ENCODE peak calls at places on chromosomes 11 and 22, in seven cellular contexts. O is Panc1, J is upper lobe of left lung, P is HepG2, V is HCT116, G is K562, F is GM23338. X is an unnamed sample.
A peak's percentile ranks its signal among the peaks of the same experiment; 100 is the strongest.

GRCh38 chr11:6237271-6237670 is 1.6 kb upstream of the CNGA4 start:
- ATAC-seq in O (no peak), V (no peak), F (no peak), J (no peak), P (no peak), G (no peak), X (no peak)

GRCh38 chr11:35215945-35216344 is 77.0 kb downstream of the CD44 start:
- ATAC-seq in J (no peak), O (no peak), V (no peak), P (no peak), G (no peak), F (no peak), X (no peak)

GRCh38 chr22:33073989-33074391 is 15.8 kb upstream of the SYN3 start:
- ATAC-seq in O (no peak), J (no peak), P (no peak), V (no peak), G (no peak), F (no peak), X (no peak)

GRCh38 chr11:128747728-128748148 is 53.9 kb downstream of the FLI1 start:
- ATAC-seq in G (no peak), O (no peak), P (peak; percentile 64), J (no peak), F (no peak), V (no peak), X (no peak)

GRCh38 chr11:86162257-86162656 is 82.3 kb upstream of the EED start:
- ATAC-seq in O (no peak), F (no peak), G (peak; percentile 33), J (peak; percentile 91), V (no peak), P (peak; percentile 47), X (peak; percentile 76)

GRCh38 chr22:39994046-39994565 is 648 bp upstream of the FAM83F start:
- ATAC-seq in P (no peak), G (peak; percentile 71), J (no peak), F (no peak), O (no peak), V (no peak), X (no peak)

GRCh38 chr11:127157225-127157624 is 156.7 kb upstream of the KIRREL3 start:
- ATAC-seq in F (peak; percentile 31), G (no peak), V (no peak), P (no peak), O (no peak), J (no peak), X (no peak)

GRCh38 chr11:56916609-56917008 is 72.1 kb upstream of the OR5AK2 start:
- ATAC-seq in F (no peak), V (no peak), J (no peak), G (no peak), P (no peak), O (no peak), X (no peak)

GRCh38 chr11:45683285-45684058 is 18.1 kb upstream of the CHST1 start:
- ATAC-seq in V (no peak), P (no peak), G (no peak), J (no peak), F (no peak), O (no peak), X (no peak)

GRCh38 chr11:64759131-64759721 is 548 bp downstream of the PYGM start:
- ATAC-seq in J (no peak), P (peak; percentile 64), V (no peak), O (no peak), G (no peak), F (peak; percentile 2), X (no peak)

GRCh38 chr22:30573594-30574094 is 821 bp downstream of the GAL3ST1 start:
- ATAC-seq in O (peak; percentile 45), P (peak; percentile 57), F (peak; percentile 11), V (peak; percentile 39), G (no peak), J (no peak), X (no peak)

GRCh38 chr11:103529217-103529684 is 420.0 kb downstream of the DYNC2H1 start:
- ATAC-seq in J (no peak), O (no peak), V (peak; percentile 47), G (no peak), P (no peak), F (no peak), X (no peak)

GRCh38 chr22:42365337-42365865 is 66.8 kb downstream of the NFAM1 start:
- ATAC-seq in V (no peak), G (no peak), O (no peak), F (peak; percentile 19), J (no peak), P (no peak), X (no peak)

GRCh38 chr11:15189189-15189588 is 74.5 kb downstream of the INSC start:
- ATAC-seq in P (no peak), O (no peak), G (no peak), F (no peak), V (no peak), J (no peak), X (no peak)

GRCh38 chr11:107849791-107850190 is 8.8 kb downstream of the SLC35F2 start:
- ATAC-seq in O (peak; percentile 68), F (no peak), P (no peak), G (peak; percentile 55), V (peak; percentile 71), J (no peak), X (no peak)

GRCh38 chr11:30346068-30346688 is 23.3 kb downstream of the ARL14EP start:
- ATAC-seq in P (peak; percentile 69), J (peak; percentile 53), F (peak; percentile 48), G (peak; percentile 84), O (no peak), V (peak; percentile 62), X (no peak)

GRCh38 chr11:46382644-46383403 is 1.4 kb downstream of the MDK start:
- ATAC-seq in O (peak; percentile 13), V (peak; percentile 33), J (no peak), G (no peak), F (peak; percentile 3), P (no peak), X (no peak)

GRCh38 chr11:110972640-110973039 is 260.4 kb upstream of the ARHGAP20 start:
- ATAC-seq in J (peak; percentile 77), O (no peak), P (no peak), G (no peak), F (no peak), V (no peak), X (peak; percentile 39)

GRCh38 chr11:20211691-20212090 is 51.4 kb upstream of the DBX1 start:
- ATAC-seq in O (no peak), F (no peak), G (no peak), J (no peak), V (no peak), P (no peak), X (no peak)

GRCh38 chr11:72173291-72173690 is 18.6 kb upstream of the FOLR1 start:
- ATAC-seq in J (peak; percentile 6), F (no peak), P (no peak), O (no peak), G (no peak), V (no peak), X (no peak)

DNA sequence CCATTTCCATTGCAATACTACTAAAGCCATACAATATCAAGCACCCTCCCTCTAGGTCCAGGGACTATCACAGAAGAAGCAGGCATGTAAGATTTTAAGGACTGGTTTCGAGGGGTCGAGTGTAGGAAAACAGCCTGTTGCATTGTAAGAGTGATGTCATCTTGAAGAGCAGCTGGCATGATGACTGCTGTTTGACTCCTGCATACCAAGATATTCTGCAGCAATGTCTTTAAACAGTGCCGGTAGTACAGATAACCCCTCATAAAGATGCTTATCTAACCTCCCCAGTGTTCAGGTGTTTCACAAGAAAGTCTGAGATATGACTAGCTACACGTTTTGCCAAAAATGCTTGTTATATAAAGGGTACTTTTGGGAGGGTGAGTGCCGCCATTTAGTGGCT is 11.9 kb downstream of the FAM111A start:
- ATAC-seq in P (no peak), J (no peak), O (no peak), G (peak; percentile 37), F (no peak), V (no peak), X (no peak)
- TF ChIP-seq POLR2AphosphoS5 in P (no peak), J (no peak), O (no peak), G (no peak), F (no peak), V (no peak), X (no peak)

GRCh38 chr11:73402834-73403185 is 26.6 kb downstream of the RELT start:
- ATAC-seq in V (peak; percentile 50), J (no peak), P (no peak), G (peak; percentile 56), O (no peak), F (peak; percentile 20), X (no peak)

GRCh38 chr11:73401924-73402833 is 26.0 kb downstream of the RELT start:
- ATAC-seq in G (no peak), V (no peak), O (no peak), J (no peak), F (peak; percentile 22), P (no peak), X (no peak)

GRCh38 chr11:73404506-73405145 is 28.4 kb downstream of the RELT start:
- ATAC-seq in J (no peak), O (no peak), P (no peak), V (no peak), G (no peak), F (no peak), X (no peak)

GRCh38 chr11:73404048-73404447 is 27.8 kb downstream of the RELT start:
- ATAC-seq in V (peak; percentile 85), O (peak; percentile 72), J (peak; percentile 84), P (peak; percentile 97), G (peak; percentile 94), F (peak; percentile 89), X (peak; percentile 85)

GRCh38 chr11:73403541-73403940 is 27.3 kb downstream of the RELT start:
- ATAC-seq in J (no peak), O (no peak), P (no peak), F (no peak), G (no peak), V (no peak), X (no peak)
- TF ChIP-seq POLR2AphosphoS5 in J (no peak), O (no peak), P (no peak), F (no peak), G (no peak), V (no peak), X (no peak)

DNA sequence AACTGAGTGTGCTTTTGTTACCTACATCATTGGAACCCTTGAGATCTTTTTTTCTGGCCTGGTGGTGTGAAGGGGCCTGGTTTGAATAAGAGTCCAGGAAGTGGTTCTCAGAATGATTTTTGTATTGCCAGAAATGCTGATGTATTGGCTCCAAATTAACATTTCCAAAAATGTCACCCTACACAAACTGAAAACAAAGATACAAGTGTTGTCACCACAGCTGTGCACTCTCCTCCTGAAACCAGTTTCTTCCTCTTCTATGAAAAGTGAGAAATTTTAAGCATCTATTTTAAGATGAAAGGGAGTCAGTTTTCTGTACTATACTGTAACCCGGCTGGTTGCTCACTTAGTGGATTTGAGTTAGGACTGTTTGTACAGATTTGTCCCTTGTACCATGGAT is 218.8 kb downstream of the PGR start:
- ATAC-seq in V (no peak), J (no peak), G (no peak), O (no peak), F (no peak), P (no peak), X (no peak)
- TF ChIP-seq POLR2AphosphoS5 in V (no peak), J (no peak), G (no peak), O (no peak), F (no peak), P (no peak), X (no peak)

GRCh38 chr11:66443602-66444001 is 5.0 kb upstream of the MRPL11 start:
- ATAC-seq in J (peak; percentile 31), G (no peak), O (no peak), F (no peak), V (no peak), P (no peak), X (no peak)
- TF ChIP-seq POLR2AphosphoS5 in J (no peak), G (no peak), O (no peak), F (no peak), V (no peak), P (no peak), X (no peak)

X was measured in gastroesophageal sphincter.